ENCODE peak calls at places on chromosomes 12 and 14, in four cellular contexts. One of them, this sample, is unnamed.
A peak's percentile ranks its signal among the peaks of the same experiment; 100 is the strongest.

GRCh38 chr12:124761876-124762275 is 101.8 kb downstream of the SCARB1 start:
- DNase-seq in K562: no peak
- DNase-seq in right lobe of liver: no peak
- DNase-seq in OCI-LY7: no peak
- DNase-seq in this sample: peak; percentile 50

GRCh38 chr12:46671102-46671501 is 154.7 kb downstream of the SLC38A4 start:
- DNase-seq in right lobe of liver: no peak
- DNase-seq in OCI-LY7: no peak
- DNase-seq in K562: no peak
- DNase-seq in this sample: no peak

GRCh38 chr14:105398726-105399440 is 545 bp downstream of the TEX22 start:
- DNase-seq in OCI-LY7: peak; percentile 67
- DNase-seq in K562: peak; percentile 54
- DNase-seq in right lobe of liver: no peak
- DNase-seq in this sample: no peak

GRCh38 chr14:74048291-74048690 is 29.1 kb downstream of the BBOF1 start:
- DNase-seq in right lobe of liver: no peak
- DNase-seq in OCI-LY7: peak; percentile 21
- DNase-seq in K562: peak; percentile 24
- DNase-seq in this sample: no peak

GRCh38 chr12:89117448-89118034 is 234.8 kb downstream of the DUSP6 start:
- DNase-seq in right lobe of liver: no peak
- DNase-seq in OCI-LY7: no peak
- DNase-seq in K562: no peak
- DNase-seq in this sample: no peak

GRCh38 chr12:122081697-122082221 is 3.2 kb downstream of the MLXIP start:
- DNase-seq in OCI-LY7: peak; percentile 85
- DNase-seq in K562: no peak
- DNase-seq in right lobe of liver: no peak
- DNase-seq in this sample: peak; percentile 60

GRCh38 chr12:117071009-117071408 is 28.2 kb downstream of the TESC start:
- DNase-seq in right lobe of liver: no peak
- DNase-seq in OCI-LY7: no peak
- DNase-seq in K562: no peak
- DNase-seq in this sample: no peak

GRCh38 chr12:104522985-104523719 is 66.4 kb downstream of the CHST11 start:
- DNase-seq in OCI-LY7: peak; percentile 63
- DNase-seq in right lobe of liver: no peak
- DNase-seq in K562: no peak
- DNase-seq in this sample: no peak

GRCh38 chr12:2691001-2691339 is 103.8 kb upstream of the FKBP4 start:
- DNase-seq in K562: no peak
- DNase-seq in right lobe of liver: no peak
- DNase-seq in OCI-LY7: no peak
- DNase-seq in this sample: no peak
- H3K4me3 ChIP-seq in K562: no peak overlapping the region
- H3K4me3 ChIP-seq in right lobe of liver: peak overlapping the region; percentile 42
- H3K4me3 ChIP-seq in OCI-LY7: no peak overlapping the region
- H3K4me3 ChIP-seq in this sample: peak overlapping the region; percentile 52

GRCh38 chr14:56194062-56194461 is 75.9 kb downstream of the PELI2 start:
- DNase-seq in OCI-LY7: no peak
- DNase-seq in K562: no peak
- DNase-seq in right lobe of liver: no peak
- DNase-seq in this sample: no peak

GRCh38 chr14:56197150-56197549 is 78.9 kb downstream of the PELI2 start:
- DNase-seq in OCI-LY7: no peak
- DNase-seq in right lobe of liver: no peak
- DNase-seq in K562: no peak
- DNase-seq in this sample: no peak

GRCh38 chr14:56195219-56195618 is 77.0 kb downstream of the PELI2 start:
- DNase-seq in OCI-LY7: peak; percentile 81
- DNase-seq in right lobe of liver: no peak
- DNase-seq in K562: no peak
- DNase-seq in this sample: no peak

GRCh38 chr14:56196274-56196673 is 78.1 kb downstream of the PELI2 start:
- DNase-seq in K562: no peak
- DNase-seq in right lobe of liver: no peak
- DNase-seq in OCI-LY7: peak; percentile 8
- DNase-seq in this sample: no peak

DNA sequence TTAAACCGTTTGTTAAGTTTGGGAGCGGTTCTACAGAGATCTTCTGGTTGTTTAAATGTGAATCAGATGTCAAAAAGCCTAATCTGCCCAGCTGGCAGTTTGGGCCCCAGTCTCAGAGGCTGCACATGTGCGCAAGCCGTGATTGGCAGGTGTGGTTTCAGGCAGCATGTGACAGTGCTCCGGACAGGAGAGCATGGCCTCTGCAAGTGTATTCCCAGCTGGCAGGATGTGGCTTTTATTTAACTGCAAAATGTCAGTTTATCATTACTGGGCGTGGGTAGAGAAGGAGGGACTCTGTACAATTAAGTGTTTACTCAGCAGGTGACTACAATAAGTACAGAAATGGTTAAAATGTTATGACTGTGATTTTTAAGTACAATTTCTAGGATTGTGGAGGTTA is 77.5 kb downstream of the PELI2 start:
- DNase-seq in OCI-LY7: peak; percentile 95
- DNase-seq in K562: no peak
- DNase-seq in right lobe of liver: no peak
- DNase-seq in this sample: no peak
- H3K4me3 ChIP-seq in OCI-LY7: peak overlapping the region; percentile 28
- H3K4me3 ChIP-seq in K562: no peak overlapping the region
- H3K4me3 ChIP-seq in right lobe of liver: no peak overlapping the region
- H3K4me3 ChIP-seq in this sample: no peak overlapping the region

GRCh38 chr12:93279849-93280412 is 97.8 kb upstream of the NUDT4 start:
- DNase-seq in OCI-LY7: no peak
- DNase-seq in right lobe of liver: no peak
- DNase-seq in K562: no peak
- DNase-seq in this sample: no peak
- H3K4me3 ChIP-seq in OCI-LY7: no peak overlapping the region
- H3K4me3 ChIP-seq in right lobe of liver: no peak overlapping the region
- H3K4me3 ChIP-seq in K562: no peak overlapping the region
- H3K4me3 ChIP-seq in this sample: no peak overlapping the region

GRCh38 chr12:42684171-42685071 is 94.9 kb upstream of the PRICKLE1 start:
- DNase-seq in OCI-LY7: no peak
- DNase-seq in K562: no peak
- DNase-seq in right lobe of liver: no peak
- DNase-seq in this sample: no peak

GRCh38 chr12:42690264-42690663 is 100.7 kb upstream of the PRICKLE1 start:
- DNase-seq in K562: no peak
- DNase-seq in right lobe of liver: no peak
- DNase-seq in OCI-LY7: no peak
- DNase-seq in this sample: no peak

GRCh38 chr12:42689699-42690098 is 100.2 kb upstream of the PRICKLE1 start:
- DNase-seq in OCI-LY7: no peak
- DNase-seq in right lobe of liver: no peak
- DNase-seq in K562: no peak
- DNase-seq in this sample: no peak

GRCh38 chr12:42691991-42692557 is 102.5 kb upstream of the PRICKLE1 start:
- DNase-seq in right lobe of liver: no peak
- DNase-seq in K562: no peak
- DNase-seq in OCI-LY7: no peak
- DNase-seq in this sample: no peak

GRCh38 chr12:42686514-42687172 is 97.1 kb upstream of the PRICKLE1 start:
- DNase-seq in right lobe of liver: no peak
- DNase-seq in OCI-LY7: no peak
- DNase-seq in K562: no peak
- DNase-seq in this sample: no peak
- H3K4me3 ChIP-seq in right lobe of liver: no peak overlapping the region
- H3K4me3 ChIP-seq in OCI-LY7: no peak overlapping the region
- H3K4me3 ChIP-seq in K562: no peak overlapping the region
- H3K4me3 ChIP-seq in this sample: no peak overlapping the region

DNA sequence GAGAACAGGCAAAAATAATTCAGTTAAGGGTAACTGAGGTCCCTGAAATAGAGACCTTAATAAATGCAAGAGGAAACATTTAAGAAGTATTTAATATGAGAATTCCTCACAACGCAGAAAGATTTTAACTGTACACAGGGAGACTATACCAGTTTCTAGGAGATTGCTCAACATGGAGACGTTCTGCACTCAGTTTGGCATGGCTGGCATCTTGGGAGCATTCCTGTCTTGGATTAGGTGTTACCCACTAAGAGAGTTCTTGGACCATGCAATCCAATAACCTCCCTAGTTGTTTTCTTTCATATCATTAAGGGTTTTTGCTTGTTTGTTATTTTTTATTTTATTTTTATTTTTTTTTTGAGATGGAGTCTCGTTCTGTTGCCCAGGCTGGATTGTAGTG is 302.4 kb downstream of the NELL2 start:
- DNase-seq in OCI-LY7: no peak
- DNase-seq in right lobe of liver: no peak
- DNase-seq in K562: no peak
- DNase-seq in this sample: no peak
- H3K4me3 ChIP-seq in OCI-LY7: no peak overlapping the region
- H3K4me3 ChIP-seq in right lobe of liver: no peak overlapping the region
- H3K4me3 ChIP-seq in K562: no peak overlapping the region
- H3K4me3 ChIP-seq in this sample: no peak overlapping the region

This sample was measured in left ventricle myocardium inferior.